ENCODE peak calls at places on chromosome 12, in nine cellular contexts. G is hypothalamus; K is skeletal muscle cell; H is activated CD4-positive, alpha-beta T cell treated with anti-CD3 and anti-CD28 coated beads, Interleukin-2, amount 10 ng/mL, durations not matched to agents 7 days and 5 days; L is GM03348; O is stimulated activated CD8-positive, alpha-beta memory T cell treated with anti-CD3 and anti-CD28 coated beads, Interleukin-12 subunit alpha, Interleukin-12 subunit beta, amount 100 ng/mL, for 4 hours; B is cardiac muscle cell; V is Calu3; F is RWPE1. Q is an unnamed sample.

GRCh38 chr12:32671930-32672785 is 6.9 kb upstream of the DNM1L start:
- DNase-seq in V (peak), H (peak), O (no peak), B (peak), K (peak), G (no peak), L (peak), F (peak), Q (no peak)

GRCh38 chr12:26833692-26834168 is 736 bp upstream of the ITPR2 start:
- DNase-seq in O (peak), F (peak), H (peak), V (no peak), B (peak), K (no peak), G (no peak), L (no peak), Q (no peak)

GRCh38 chr12:6424848-6425247 is 19.9 kb upstream of the CD27 start:
- DNase-seq in F (no peak), O (no peak), V (no peak), L (no peak), K (no peak), G (no peak), B (no peak), H (no peak), Q (no peak)

GRCh38 chr12:3600039-3600720 is 109.2 kb downstream of the PRMT8 start:
- DNase-seq in F (peak), K (no peak), L (no peak), V (no peak), H (no peak), B (no peak), G (no peak), O (no peak), Q (no peak)

GRCh38 chr12:14367097-14367661 is 1.7 kb downstream of the ATF7IP start:
- DNase-seq in V (no peak), F (no peak), B (peak), L (peak), H (peak), O (no peak), K (peak), G (no peak), Q (no peak)

GRCh38 chr12:131176926-131177325 is 223.2 kb downstream of the ADGRD1 start:
- DNase-seq in K (no peak), O (no peak), G (no peak), L (no peak), H (no peak), B (no peak), V (no peak), F (no peak), Q (no peak)

GRCh38 chr12:89566615-89567014 is 40.8 kb upstream of the POC1B start:
- DNase-seq in H (no peak), O (no peak), G (no peak), F (no peak), V (no peak), K (no peak), L (peak), B (peak), Q (no peak)

GRCh38 chr12:131831021-131831571 is 2.9 kb downstream of the MMP17 start:
- DNase-seq in L (no peak), V (no peak), H (peak), K (no peak), O (peak), B (no peak), F (no peak), G (no peak), Q (no peak)

Q was measured in stimulated activated effector memory CD8-positive, alpha-beta T cell treated with anti-CD3 and anti-CD28 coated beads, Interleukin-12 subunit alpha, Interleukin-12 subunit beta, amount 100 ng/mL, for 72 hours.